ENCODE peak calls at places on chromosome 18, in ten cellular contexts. L is stomach, X is gastrocnemius medialis, A is choroid plexus epithelial cell, Q is bronchial epithelial cell, Z is fibroblast of pulmonary artery, T is GM10248, O is A549, Y is fibroblast of the aortic adventitia, J is lower leg skin. U is an unnamed sample.

GRCh38 chr18:28175047-28175929 is 1.6 kb downstream of the CDH2 start:
- DNase-seq in Y (peak), J (no peak), Q (no peak), Z (peak), L (peak), O (peak), T (peak), X (no peak), A (peak), U (no peak)

GRCh38 chr18:12597775-12598174 is 60.1 kb downstream of the SPIRE1 start:
- DNase-seq in Y (peak), A (peak), J (no peak), Q (peak), O (peak), X (peak), T (no peak), L (no peak), Z (peak), U (peak)

GRCh38 chr18:8162797-8163196 is 446.4 kb upstream of the RAB12 start:
- DNase-seq in X (no peak), T (no peak), O (no peak), Q (peak), L (no peak), Y (no peak), J (no peak), A (no peak), Z (no peak), U (peak)

GRCh38 chr18:58897994-58898393 is 33.3 kb downstream of the ZNF532 start:
- DNase-seq in J (no peak), X (no peak), Q (no peak), O (no peak), Z (no peak), L (no peak), T (no peak), Y (no peak), A (no peak), U (no peak)

GRCh38 chr18:45324489-45325111 is 290.7 kb upstream of the SLC14A2 start:
- DNase-seq in Q (peak), X (peak), T (no peak), J (peak), A (peak), Y (peak), L (no peak), O (no peak), Z (peak), U (peak)

GRCh38 chr18:3983351-3983969 is 471.6 kb downstream of the DLGAP1 start:
- DNase-seq in L (no peak), Z (peak), X (no peak), A (no peak), J (no peak), Y (peak), Q (peak), O (peak), T (no peak), U (peak)

GRCh38 chr18:45413180-45413836 is 202.0 kb upstream of the SLC14A2 start:
- DNase-seq in J (no peak), O (no peak), T (no peak), Q (peak), L (no peak), Y (peak), A (peak), X (no peak), Z (no peak), U (peak)

GRCh38 chr18:48667276-48668254 is 128.7 kb downstream of the CTIF start:
- DNase-seq in T (peak), Q (no peak), X (no peak), A (peak), L (no peak), J (peak), O (no peak), Y (no peak), Z (no peak), U (peak)

GRCh38 chr18:1017227-1017626 is 112.6 kb downstream of the ADCYAP1 start:
- DNase-seq in O (no peak), L (no peak), X (no peak), T (no peak), Q (no peak), Z (no peak), Y (no peak), J (no peak), A (no peak), U (no peak)

GRCh38 chr18:32549248-32549842 is 78.7 kb upstream of the GAREM1 start:
- DNase-seq in Q (peak), Y (peak), T (peak), X (peak), J (no peak), A (peak), Z (peak), O (peak), L (peak), U (peak)

GRCh38 chr18:63074987-63075404 is 244.6 kb downstream of the BCL2 start:
- DNase-seq in A (peak), T (peak), Z (peak), X (peak), O (peak), Y (peak), J (peak), Q (peak), L (peak), U (no peak)

GRCh38 chr18:10822457-10822856 is 296.6 kb downstream of the NAPG start:
- DNase-seq in Y (no peak), J (no peak), T (no peak), A (peak), Q (no peak), Z (peak), L (no peak), X (no peak), O (no peak), U (no peak)

GRCh38 chr18:64017870-64018269 is 48.0 kb downstream of the SERPINB8 start:
- DNase-seq in A (peak), T (no peak), O (peak), Z (peak), Y (peak), L (no peak), Q (peak), J (no peak), X (no peak), U (peak)

GRCh38 chr18:49335677-49336076 is 124.8 kb downstream of the DYM start:
- DNase-seq in L (no peak), T (no peak), J (no peak), X (no peak), Z (no peak), O (no peak), A (no peak), Q (no peak), Y (no peak), U (no peak)

GRCh38 chr18:2573408-2573807 is 2.1 kb downstream of the NDC80 start:
- DNase-seq in L (no peak), Y (no peak), O (no peak), J (no peak), Z (no peak), T (no peak), X (no peak), Q (no peak), A (peak), U (peak)

GRCh38 chr18:57797209-57797651 is 5.9 kb downstream of the ATP8B1 start:
- DNase-seq in T (no peak), Q (no peak), X (no peak), Z (no peak), O (no peak), L (peak), J (peak), Y (no peak), A (no peak), U (no peak)

GRCh38 chr18:3447035-3447894 is 2.7 kb upstream of the TGIF1 start:
- DNase-seq in Q (peak), O (no peak), T (no peak), X (no peak), Z (peak), L (peak), Y (peak), A (peak), J (peak), U (peak)

GRCh38 chr18:2654105-2654827 is 1.3 kb upstream of the SMCHD1 start:
- DNase-seq in Q (peak), O (no peak), T (no peak), Y (no peak), Z (peak), X (no peak), A (peak), L (no peak), J (no peak), U (no peak)

GRCh38 chr18:32767400-32767799 is 5.4 kb downstream of the KLHL14 start:
- DNase-seq in Q (no peak), Y (no peak), X (no peak), Z (no peak), A (no peak), J (no peak), L (no peak), O (no peak), T (no peak), U (no peak)

GRCh38 chr18:30562231-30562630 is 480.3 kb downstream of the DSC3 start:
- DNase-seq in Y (no peak), O (no peak), Z (no peak), T (no peak), Q (no peak), J (no peak), X (no peak), L (no peak), A (no peak), U (no peak)

GRCh38 chr18:80095414-80095813 is 13.6 kb upstream of the ADNP2 start:
- DNase-seq in T (no peak), J (no peak), X (no peak), O (no peak), L (no peak), Y (no peak), Z (no peak), Q (no peak), A (no peak), U (no peak)

GRCh38 chr18:49948975-49949374 is 135.6 kb upstream of the ACAA2 start:
- DNase-seq in O (no peak), X (no peak), T (no peak), Q (no peak), L (no peak), J (peak), A (no peak), Y (no peak), Z (no peak), U (no peak)

GRCh38 chr18:5417342-5417741 is 121.8 kb upstream of the ZBTB14 start:
- DNase-seq in O (no peak), T (no peak), J (no peak), X (peak), Q (no peak), Z (peak), A (peak), Y (peak), L (no peak), U (no peak)

GRCh38 chr18:9337875-9338274 is 3.3 kb downstream of the TWSG1 start:
- DNase-seq in J (no peak), X (no peak), Z (peak), T (peak), A (peak), Y (no peak), L (no peak), O (no peak), Q (peak), U (no peak)

GRCh38 chr18:3340015-3340681 is 78.2 kb downstream of the MYL12B start:
- DNase-seq in T (no peak), J (no peak), Y (no peak), Q (peak), A (peak), Z (peak), O (no peak), X (no peak), L (no peak), U (no peak)

GRCh38 chr18:59748628-59749360 is 51.6 kb upstream of the CCBE1 start:
- DNase-seq in O (no peak), Q (peak), A (peak), L (no peak), Z (peak), J (no peak), X (no peak), Y (peak), T (no peak), U (peak)

GRCh38 chr18:56358608-56359007 is 279.8 kb downstream of the TXNL1 start:
- DNase-seq in O (no peak), Q (peak), A (no peak), Y (peak), Z (no peak), J (no peak), T (no peak), X (no peak), L (no peak), U (peak)
- TF ChIP-seq CTCF in O (peak), Q (peak), A (no peak), Y (peak), Z (no peak), J (no peak), T (no peak), X (no peak), L (no peak), U (peak)

DNA sequence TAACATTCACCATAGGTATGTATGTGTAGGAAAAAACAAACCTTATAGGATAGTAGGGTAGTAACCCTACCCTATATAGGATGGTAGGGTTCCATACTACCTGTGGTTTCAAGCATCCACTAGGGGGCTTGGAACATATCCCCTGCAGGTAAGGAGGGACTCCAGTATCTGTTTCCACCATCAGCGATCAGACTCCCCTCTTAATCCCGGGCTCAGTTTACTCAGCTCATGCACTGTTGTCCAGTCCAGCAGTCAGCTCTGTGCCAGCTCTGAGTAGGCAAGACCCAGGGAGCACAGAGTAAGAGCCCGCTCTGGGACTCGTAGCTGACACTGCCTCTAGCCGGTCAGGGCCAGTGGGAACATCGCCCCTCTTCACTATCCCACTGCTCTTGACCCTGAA is 61.7 kb downstream of the MEX3C start:
- DNase-seq in L (no peak), Y (no peak), T (no peak), X (no peak), Z (no peak), A (no peak), J (no peak), O (no peak), Q (no peak), U (peak)
- TF ChIP-seq CTCF in L (no peak), Y (peak), T (no peak), X (no peak), Z (peak), A (peak), J (no peak), O (peak), Q (peak), U (no peak)

DNA sequence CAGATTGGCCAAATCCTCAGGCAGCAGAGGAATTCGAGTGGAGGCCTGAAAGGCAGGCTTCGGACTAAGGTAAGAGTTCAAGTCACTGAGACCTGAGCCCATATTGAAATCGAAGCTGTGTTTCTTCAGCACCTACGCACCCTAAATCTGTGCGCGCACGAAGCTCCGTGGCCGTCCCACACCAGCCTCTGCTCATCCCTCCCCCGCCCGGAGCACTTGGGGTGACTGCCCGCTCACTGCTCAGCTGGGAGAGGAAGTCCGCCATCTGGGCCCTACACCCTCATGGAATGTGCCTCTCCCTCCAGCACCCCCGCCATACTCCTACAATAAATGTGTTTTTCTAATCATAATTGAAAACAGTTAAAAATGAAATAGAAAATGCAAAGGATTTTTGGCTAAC is 734.5 kb downstream of the GALR1 start:
- DNase-seq in O (no peak), Z (no peak), Y (no peak), A (no peak), J (no peak), X (no peak), Q (no peak), T (no peak), L (no peak), U (no peak)
- TF ChIP-seq CTCF in O (no peak), Z (no peak), Y (no peak), A (no peak), J (no peak), X (no peak), Q (no peak), T (no peak), L (no peak), U (no peak)

GRCh38 chr18:77716282-77716681 is 466.6 kb downstream of the GALR1 start:
- DNase-seq in Y (no peak), O (no peak), T (no peak), A (no peak), Z (no peak), Q (no peak), J (no peak), X (no peak), L (no peak), U (no peak)

GRCh38 chr18:77714716-77715115 is 465.1 kb downstream of the GALR1 start:
- DNase-seq in Z (no peak), A (no peak), X (no peak), Y (no peak), O (no peak), T (no peak), L (no peak), J (no peak), Q (no peak), U (no peak)

GRCh38 chr18:77705301-77705700 is 455.7 kb downstream of the GALR1 start:
- DNase-seq in O (no peak), A (no peak), Q (no peak), T (no peak), L (no peak), Z (no peak), Y (no peak), X (no peak), J (no peak), U (no peak)

GRCh38 chr18:77709107-77709506 is 459.5 kb downstream of the GALR1 start:
- DNase-seq in Z (no peak), J (no peak), T (no peak), A (no peak), O (no peak), L (no peak), Y (no peak), X (no peak), Q (no peak), U (no peak)

DNA sequence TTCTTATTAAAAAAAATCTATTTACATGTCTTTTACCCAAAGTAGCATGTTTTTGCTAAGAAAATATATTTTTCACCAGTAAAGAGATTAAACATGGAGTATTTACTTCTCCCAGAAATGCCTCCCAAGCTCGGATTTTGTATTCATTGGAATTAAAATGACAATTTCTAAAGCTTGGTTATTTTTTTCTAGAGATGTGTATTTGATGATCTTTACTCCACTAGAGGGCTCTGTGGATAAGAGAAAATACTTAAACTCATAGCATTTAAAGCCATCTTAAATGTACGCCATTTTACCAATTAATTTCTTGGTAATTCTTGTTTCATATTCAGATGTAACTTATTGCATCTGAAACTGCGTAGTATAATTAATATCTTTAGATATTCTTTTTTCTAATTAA is 461.4 kb downstream of the GALR1 start:
- DNase-seq in A (peak), T (no peak), X (no peak), J (no peak), Y (no peak), O (no peak), L (no peak), Q (peak), Z (no peak), U (peak)
- TF ChIP-seq CTCF in A (peak), T (no peak), X (no peak), J (no peak), Y (peak), O (peak), L (no peak), Q (no peak), Z (no peak), U (peak)

GRCh38 chr18:54888933-54889332 is 60.7 kb downstream of the RAB27B start:
- DNase-seq in Q (peak), T (no peak), J (no peak), L (no peak), A (peak), O (no peak), Z (peak), X (no peak), Y (peak), U (peak)
- TF ChIP-seq CTCF in Q (no peak), T (no peak), J (no peak), L (no peak), A (no peak), O (no peak), Z (no peak), X (no peak), Y (no peak), U (no peak)

GRCh38 chr18:36662000-36662399 is 166.8 kb downstream of the TPGS2 start:
- DNase-seq in X (no peak), T (no peak), O (no peak), Y (peak), L (no peak), J (no peak), A (peak), Q (no peak), Z (peak), U (peak)
- TF ChIP-seq CTCF in X (no peak), T (peak), O (no peak), Y (peak), L (no peak), J (no peak), A (peak), Q (no peak), Z (peak), U (no peak)

GRCh38 chr18:76522551-76522950 is 27.5 kb upstream of the ZNF516 start:
- DNase-seq in Q (no peak), X (no peak), T (no peak), Y (no peak), L (no peak), A (no peak), O (no peak), J (no peak), Z (no peak), U (no peak)
- TF ChIP-seq CTCF in Q (no peak), X (no peak), T (no peak), Y (no peak), L (no peak), A (no peak), O (no peak), J (no peak), Z (no peak), U (no peak)

GRCh38 chr18:35378206-35378795 is 1.2 kb upstream of the ZNF396 start:
- DNase-seq in A (peak), X (no peak), J (no peak), Z (peak), L (no peak), Y (peak), T (no peak), Q (peak), O (no peak), U (peak)
- TF ChIP-seq CTCF in A (no peak), X (no peak), J (no peak), Z (no peak), L (no peak), Y (peak), T (no peak), Q (no peak), O (no peak), U (no peak)

DNA sequence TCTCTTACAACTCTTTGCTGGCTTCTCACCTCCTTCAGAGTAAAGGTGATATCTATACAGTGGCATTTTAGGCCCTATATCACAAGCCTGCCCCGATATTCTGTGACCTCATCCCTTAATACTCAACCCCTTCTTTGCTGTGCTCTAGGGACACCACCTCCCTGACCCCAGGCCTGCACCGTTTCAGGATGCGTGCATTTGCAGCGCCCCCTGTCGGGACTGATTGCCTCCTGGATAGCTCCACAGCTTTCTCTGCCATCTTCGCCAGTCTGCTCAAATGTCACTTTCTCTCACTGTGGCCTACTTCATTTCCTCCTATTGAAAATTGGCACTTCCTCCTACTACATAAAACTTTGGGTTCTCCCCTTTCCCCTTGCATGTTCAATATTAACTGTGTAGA is 289.6 kb downstream of the SOCS6 start:
- DNase-seq in L (no peak), J (no peak), Q (no peak), O (peak), X (no peak), Z (no peak), A (no peak), Y (no peak), T (no peak), U (peak)
- TF ChIP-seq CTCF in L (no peak), J (no peak), Q (no peak), O (peak), X (no peak), Z (no peak), A (peak), Y (no peak), T (no peak), U (no peak)